ENCODE peak calls at places on chromosomes 3 and 15, in ten cellular contexts. P, V, A, F, I, G, H, O, J and M are unnamed samples.

GRCh38 chr3:188266581-188267274 is 112.8 kb downstream of the LPP start:
- DNase-seq in P (no peak), V (no peak), A (no peak), F (no peak), I (no peak), G (no peak), H (no peak), O (no peak), J (no peak), M (no peak)

GRCh38 chr3:127299276-127299675 is 11.4 kb upstream of the PRR20G start:
- DNase-seq in P (no peak), V (no peak), A (no peak), F (no peak), I (no peak), G (no peak), H (no peak), O (no peak), J (no peak), M (no peak)

GRCh38 chr3:115634052-115634451 is 10.7 kb downstream of the GAP43 start:
- DNase-seq in P (no peak), V (no peak), A (no peak), F (no peak), I (no peak), G (no peak), H (no peak), O (no peak), J (no peak), M (no peak)

GRCh38 chr3:106813742-106814141 is 563.5 kb upstream of the CCDC54 start:
- DNase-seq in P (no peak), V (no peak), A (no peak), F (no peak), I (no peak), G (no peak), H (no peak), O (no peak), J (no peak), M (no peak)

GRCh38 chr3:51813539-51813938 is 34.5 kb upstream of the IQCF6 start:
- DNase-seq in P (no peak), V (no peak), A (no peak), F (no peak), I (no peak), G (no peak), H (no peak), O (no peak), J (no peak), M (no peak)

GRCh38 chr3:195080571-195081141 is 190.3 kb downstream of the XXYLT1 start:
- DNase-seq in P (no peak), V (no peak), A (no peak), F (no peak), I (no peak), G (no peak), H (no peak), O (no peak), J (no peak), M (no peak)

GRCh38 chr3:29286841-29287240 is 6.0 kb downstream of the RBMS3 start:
- DNase-seq in P (no peak), V (no peak), A (no peak), F (no peak), I (no peak), G (no peak), H (no peak), O (no peak), J (no peak), M (no peak)

GRCh38 chr3:83063457-83063856 is 1302.0 kb upstream of the GBE1 start:
- DNase-seq in P (no peak), V (no peak), A (no peak), F (no peak), I (no peak), G (no peak), H (no peak), O (no peak), J (no peak), M (no peak)

GRCh38 chr3:96200897-96201296 is 613.5 kb upstream of the EPHA6 start:
- DNase-seq in P (no peak), V (no peak), A (no peak), F (no peak), I (no peak), G (no peak), H (no peak), O (no peak), J (no peak), M (no peak)

GRCh38 chr15:81937189-81937588 is 108.6 kb downstream of the MEX3B start:
- DNase-seq in P (no peak), V (no peak), A (no peak), F (no peak), I (no peak), G (no peak), H (no peak), O (no peak), J (no peak), M (no peak)

GRCh38 chr3:126022741-126023359 is 53.9 kb downstream of the ROPN1B start:
- DNase-seq in P (no peak), V (no peak), A (no peak), F (no peak), I (no peak), G (no peak), H (no peak), O (no peak), J (no peak), M (no peak)

GRCh38 chr15:78859971-78860733 is 12.5 kb upstream of the MORF4L1 start:
- DNase-seq in P (peak), V (peak), A (peak), F (peak), I (peak), G (peak), H (peak), O (peak), J (peak), M (peak)

GRCh38 chr3:177928156-177928555 is 608.1 kb upstream of the KCNMB2 start:
- DNase-seq in P (no peak), V (no peak), A (no peak), F (no peak), I (no peak), G (no peak), H (no peak), O (no peak), J (no peak), M (no peak)

GRCh38 chr3:87987952-87988351 is 70.9 kb downstream of the CGGBP1 start:
- DNase-seq in P (no peak), V (no peak), A (no peak), F (no peak), I (no peak), G (no peak), H (no peak), O (no peak), J (no peak), M (no peak)

GRCh38 chr3:14242490-14243311 is 64.1 kb downstream of the LSM3 start:
- DNase-seq in P (no peak), V (no peak), A (no peak), F (no peak), I (no peak), G (no peak), H (no peak), O (no peak), J (no peak), M (no peak)

GRCh38 chr15:57384816-57385215 is 8.5 kb downstream of the CGNL1 start:
- DNase-seq in P (no peak), V (no peak), A (no peak), F (no peak), I (no peak), G (no peak), H (no peak), O (no peak), J (no peak), M (no peak)

GRCh38 chr3:124140751-124141150 is 148.8 kb upstream of the ROPN1 start:
- DNase-seq in P (no peak), V (no peak), A (no peak), F (no peak), I (no peak), G (no peak), H (no peak), O (no peak), J (no peak), M (no peak)

GRCh38 chr15:74340139-74340538 is 27.3 kb downstream of the CYP11A1 start:
- DNase-seq in P (no peak), V (no peak), A (no peak), F (no peak), I (no peak), G (no peak), H (no peak), O (no peak), J (no peak), M (no peak)

GRCh38 chr3:30518201-30518864 is 88.1 kb upstream of the TGFBR2 start:
- DNase-seq in P (no peak), V (no peak), A (no peak), F (no peak), I (no peak), G (peak), H (no peak), O (no peak), J (no peak), M (no peak)

GRCh38 chr3:57933589-57933988 is 74.6 kb upstream of the FLNB start:
- DNase-seq in P (no peak), V (no peak), A (no peak), F (no peak), I (no peak), G (no peak), H (no peak), O (no peak), J (no peak), M (no peak)

GRCh38 chr15:63089260-63090043 is 32.2 kb upstream of the LACTB start:
- DNase-seq in P (no peak), V (no peak), A (no peak), F (no peak), I (no peak), G (peak), H (no peak), O (no peak), J (no peak), M (peak)

GRCh38 chr15:63135804-63136203 is 14.1 kb downstream of the LACTB start:
- DNase-seq in P (no peak), V (no peak), A (no peak), F (no peak), I (no peak), G (peak), H (no peak), O (no peak), J (no peak), M (no peak)

GRCh38 chr3:29176501-29176900 is 104.4 kb upstream of the RBMS3 start:
- DNase-seq in P (no peak), V (no peak), A (no peak), F (no peak), I (no peak), G (no peak), H (no peak), O (no peak), J (no peak), M (no peak)

GRCh38 chr3:120348065-120348980 is 831 bp downstream of the LRRC58 start:
- DNase-seq in P (no peak), V (peak), A (peak), F (peak), I (no peak), G (peak), H (no peak), O (peak), J (peak), M (peak)

GRCh38 chr3:160401301-160402095 is 2.0 kb downstream of the SMC4 start:
- DNase-seq in P (no peak), V (peak), A (no peak), F (no peak), I (no peak), G (no peak), H (no peak), O (no peak), J (no peak), M (no peak)

GRCh38 chr15:30999729-31000128 is 8.3 kb upstream of the MTMR10 start:
- DNase-seq in P (no peak), V (no peak), A (no peak), F (no peak), I (no peak), G (no peak), H (no peak), O (no peak), J (no peak), M (no peak)

GRCh38 chr3:53155763-53156162 is 5.2 kb upstream of the PRKCD start:
- DNase-seq in P (no peak), V (no peak), A (no peak), F (no peak), I (no peak), G (no peak), H (peak), O (no peak), J (peak), M (no peak)

GRCh38 chr3:130395916-130396315 is 50.4 kb downstream of the COL6A5 start:
- DNase-seq in P (no peak), V (no peak), A (no peak), F (no peak), I (no peak), G (peak), H (no peak), O (no peak), J (no peak), M (no peak)

GRCh38 chr3:135970500-135971116 is 5.1 kb downstream of the PPP2R3A start:
- DNase-seq in P (no peak), V (no peak), A (no peak), F (no peak), I (no peak), G (no peak), H (no peak), O (no peak), J (no peak), M (no peak)

GRCh38 chr3:164791263-164791662 is 287.0 kb downstream of the SI start:
- DNase-seq in P (no peak), V (no peak), A (no peak), F (no peak), I (no peak), G (no peak), H (no peak), O (no peak), J (no peak), M (no peak)